ENCODE peak calls at places on chromosomes 3 and 15, in seven cellular contexts. One of them, this sample, is unnamed.
A peak's percentile ranks its signal among the peaks of the same experiment; 100 is the strongest.

GRCh38 chr15:72139667-72140066 is 21.5 kb downstream of the SENP8 start:
- DNase-seq in uterus: no peak
- DNase-seq in right atrium auricular region: no peak
- DNase-seq in psoas muscle: no peak
- DNase-seq in stomach: no peak
- DNase-seq in gastrocnemius medialis: no peak
- DNase-seq in CD4-positive, alpha-beta memory T cell: no peak
- DNase-seq in this sample: no peak

GRCh38 chr3:40232626-40233025 is 76.9 kb upstream of the EIF1B start:
- DNase-seq in uterus: no peak
- DNase-seq in right atrium auricular region: no peak
- DNase-seq in psoas muscle: no peak
- DNase-seq in stomach: no peak
- DNase-seq in gastrocnemius medialis: no peak
- DNase-seq in CD4-positive, alpha-beta memory T cell: no peak
- DNase-seq in this sample: no peak

GRCh38 chr15:99434506-99435137 is 131.2 kb upstream of the MEF2A start:
- DNase-seq in uterus: peak; percentile 11
- DNase-seq in right atrium auricular region: no peak
- DNase-seq in psoas muscle: peak; percentile 28
- DNase-seq in stomach: peak; percentile 22
- DNase-seq in gastrocnemius medialis: no peak
- DNase-seq in CD4-positive, alpha-beta memory T cell: no peak
- DNase-seq in this sample: no peak

GRCh38 chr3:3170998-3171397 is 8.5 kb downstream of the CRBN start:
- DNase-seq in uterus: no peak
- DNase-seq in right atrium auricular region: no peak
- DNase-seq in psoas muscle: no peak
- DNase-seq in stomach: no peak
- DNase-seq in gastrocnemius medialis: no peak
- DNase-seq in CD4-positive, alpha-beta memory T cell: peak; percentile 55
- DNase-seq in this sample: no peak

GRCh38 chr3:110711851-110712396 is 359.7 kb upstream of the NECTIN3 start:
- DNase-seq in uterus: no peak
- DNase-seq in right atrium auricular region: no peak
- DNase-seq in psoas muscle: no peak
- DNase-seq in stomach: no peak
- DNase-seq in gastrocnemius medialis: no peak
- DNase-seq in CD4-positive, alpha-beta memory T cell: no peak
- DNase-seq in this sample: no peak

GRCh38 chr3:33134026-33134625 is 20.3 kb downstream of the CRTAP start:
- DNase-seq in uterus: no peak
- DNase-seq in right atrium auricular region: no peak
- DNase-seq in psoas muscle: no peak
- DNase-seq in stomach: no peak
- DNase-seq in gastrocnemius medialis: no peak
- DNase-seq in CD4-positive, alpha-beta memory T cell: no peak
- DNase-seq in this sample: no peak

GRCh38 chr15:69090197-69090948 is 70.1 kb upstream of the GLCE start:
- DNase-seq in uterus: no peak
- DNase-seq in right atrium auricular region: no peak
- DNase-seq in psoas muscle: no peak
- DNase-seq in stomach: no peak
- DNase-seq in gastrocnemius medialis: no peak
- DNase-seq in CD4-positive, alpha-beta memory T cell: no peak
- DNase-seq in this sample: no peak

GRCh38 chr3:58167431-58168351 is 43.1 kb downstream of the DNASE1L3 start:
- DNase-seq in uterus: peak; percentile 69
- DNase-seq in right atrium auricular region: no peak
- DNase-seq in psoas muscle: peak; percentile 68
- DNase-seq in stomach: peak; percentile 62
- DNase-seq in gastrocnemius medialis: no peak
- DNase-seq in CD4-positive, alpha-beta memory T cell: peak; percentile 29
- DNase-seq in this sample: peak; percentile 68

GRCh38 chr15:48052871-48053383 is 67.9 kb upstream of the SLC24A5 start:
- DNase-seq in uterus: no peak
- DNase-seq in right atrium auricular region: no peak
- DNase-seq in psoas muscle: no peak
- DNase-seq in stomach: no peak
- DNase-seq in gastrocnemius medialis: no peak
- DNase-seq in CD4-positive, alpha-beta memory T cell: no peak
- DNase-seq in this sample: no peak

GRCh38 chr3:195401959-195402358 is 40.9 kb downstream of the ACAP2 start:
- DNase-seq in uterus: no peak
- DNase-seq in right atrium auricular region: no peak
- DNase-seq in psoas muscle: no peak
- DNase-seq in stomach: no peak
- DNase-seq in gastrocnemius medialis: no peak
- DNase-seq in CD4-positive, alpha-beta memory T cell: no peak
- DNase-seq in this sample: no peak

GRCh38 chr15:41291065-41291631 is 41.2 kb downstream of the OIP5 start:
- DNase-seq in uterus: no peak
- DNase-seq in right atrium auricular region: no peak
- DNase-seq in psoas muscle: no peak
- DNase-seq in stomach: no peak
- DNase-seq in gastrocnemius medialis: no peak
- DNase-seq in CD4-positive, alpha-beta memory T cell: no peak
- DNase-seq in this sample: no peak

GRCh38 chr3:133792171-133792763 is 13.3 kb upstream of the SRPRB start:
- DNase-seq in uterus: no peak
- DNase-seq in right atrium auricular region: no peak
- DNase-seq in psoas muscle: no peak
- DNase-seq in stomach: no peak
- DNase-seq in gastrocnemius medialis: no peak
- DNase-seq in CD4-positive, alpha-beta memory T cell: no peak
- DNase-seq in this sample: no peak

GRCh38 chr3:157542711-157543485 is 39.7 kb upstream of the VEPH1 start:
- DNase-seq in uterus: no peak
- DNase-seq in right atrium auricular region: peak; percentile 79
- DNase-seq in psoas muscle: peak; percentile 89
- DNase-seq in stomach: peak; percentile 81
- DNase-seq in gastrocnemius medialis: peak; percentile 71
- DNase-seq in CD4-positive, alpha-beta memory T cell: no peak
- DNase-seq in this sample: peak; percentile 82

GRCh38 chr15:75850708-75851107 is 7.5 kb downstream of the UBE2Q2 start:
- DNase-seq in uterus: no peak
- DNase-seq in right atrium auricular region: no peak
- DNase-seq in psoas muscle: no peak
- DNase-seq in stomach: no peak
- DNase-seq in gastrocnemius medialis: no peak
- DNase-seq in CD4-positive, alpha-beta memory T cell: no peak
- DNase-seq in this sample: no peak

GRCh38 chr3:15443826-15444524 is 16.6 kb downstream of the EAF1 start:
- DNase-seq in uterus: no peak
- DNase-seq in right atrium auricular region: peak; percentile 50
- DNase-seq in psoas muscle: no peak
- DNase-seq in stomach: no peak
- DNase-seq in gastrocnemius medialis: no peak
- DNase-seq in CD4-positive, alpha-beta memory T cell: no peak
- DNase-seq in this sample: no peak

GRCh38 chr3:196518999-196519737 is 4.0 kb upstream of the SMCO1 start:
- DNase-seq in uterus: peak; percentile 25
- DNase-seq in right atrium auricular region: peak; percentile 71
- DNase-seq in psoas muscle: peak; percentile 75
- DNase-seq in stomach: peak; percentile 67
- DNase-seq in gastrocnemius medialis: peak; percentile 71
- DNase-seq in CD4-positive, alpha-beta memory T cell: peak; percentile 46
- DNase-seq in this sample: peak; percentile 49

GRCh38 chr15:42494998-42495360 is 455 bp upstream of the SNAP23 start:
- DNase-seq in uterus: peak; percentile 70
- DNase-seq in right atrium auricular region: peak; percentile 68
- DNase-seq in psoas muscle: no peak
- DNase-seq in stomach: peak; percentile 47
- DNase-seq in gastrocnemius medialis: peak; percentile 54
- DNase-seq in CD4-positive, alpha-beta memory T cell: no peak
- DNase-seq in this sample: no peak

GRCh38 chr15:67152429-67152828 is 87.0 kb downstream of the SMAD3 start:
- DNase-seq in uterus: no peak
- DNase-seq in right atrium auricular region: no peak
- DNase-seq in psoas muscle: no peak
- DNase-seq in stomach: no peak
- DNase-seq in gastrocnemius medialis: no peak
- DNase-seq in CD4-positive, alpha-beta memory T cell: no peak
- DNase-seq in this sample: no peak

GRCh38 chr3:145448436-145448835 is 712.5 kb downstream of the PLOD2 start:
- DNase-seq in uterus: no peak
- DNase-seq in right atrium auricular region: no peak
- DNase-seq in psoas muscle: no peak
- DNase-seq in stomach: no peak
- DNase-seq in gastrocnemius medialis: no peak
- DNase-seq in CD4-positive, alpha-beta memory T cell: no peak
- DNase-seq in this sample: no peak

GRCh38 chr3:56324473-56324872 is 143.8 kb downstream of the ERC2 start:
- DNase-seq in uterus: no peak
- DNase-seq in right atrium auricular region: no peak
- DNase-seq in psoas muscle: no peak
- DNase-seq in stomach: no peak
- DNase-seq in gastrocnemius medialis: no peak
- DNase-seq in CD4-positive, alpha-beta memory T cell: no peak
- DNase-seq in this sample: no peak

GRCh38 chr15:51093865-51094605 is 671 bp downstream of the TNFAIP8L3 start:
- DNase-seq in uterus: peak; percentile 65
- DNase-seq in right atrium auricular region: peak; percentile 79
- DNase-seq in psoas muscle: peak; percentile 58
- DNase-seq in stomach: no peak
- DNase-seq in gastrocnemius medialis: no peak
- DNase-seq in CD4-positive, alpha-beta memory T cell: no peak
- DNase-seq in this sample: peak; percentile 45

DNA sequence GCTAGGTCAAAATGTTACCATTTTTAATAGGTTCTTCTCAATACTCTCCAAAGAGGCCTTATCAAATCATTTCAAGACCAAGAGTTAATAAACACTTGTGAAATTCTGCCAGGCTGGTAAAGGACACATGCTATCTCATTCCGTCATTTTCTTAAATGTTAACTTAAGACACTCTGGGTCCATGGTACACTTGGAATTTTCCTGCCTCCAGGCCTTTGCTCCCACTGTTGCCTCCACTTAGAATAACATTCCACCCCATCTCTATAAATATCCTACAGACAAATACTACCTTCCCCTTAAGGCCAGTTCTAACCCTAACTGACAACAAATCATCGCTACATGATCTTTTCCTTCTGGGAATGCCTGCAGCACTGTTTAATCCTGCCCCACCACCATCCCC is 24.1 kb downstream of the MAGI1 start:
- DNase-seq in uterus: no peak
- DNase-seq in right atrium auricular region: no peak
- DNase-seq in psoas muscle: no peak
- DNase-seq in stomach: no peak
- DNase-seq in gastrocnemius medialis: no peak
- DNase-seq in CD4-positive, alpha-beta memory T cell: no peak
- DNase-seq in this sample: no peak
- H3K4me1 ChIP-seq in uterus: no peaks in the 10 kb centered on the region
- H3K4me1 ChIP-seq in right atrium auricular region: no peaks in the 10 kb centered on the region
- H3K4me1 ChIP-seq in psoas muscle: peaks cover 4% of the 10 kb centered on the region
- H3K4me1 ChIP-seq in stomach: peaks cover 29% of the 10 kb centered on the region
- H3K4me1 ChIP-seq in gastrocnemius medialis: peaks cover 12% of the 10 kb centered on the region
- H3K4me1 ChIP-seq in CD4-positive, alpha-beta memory T cell: no peaks in the 10 kb centered on the region
- H3K4me1 ChIP-seq in this sample: peaks cover 75% of the 10 kb centered on the region

DNA sequence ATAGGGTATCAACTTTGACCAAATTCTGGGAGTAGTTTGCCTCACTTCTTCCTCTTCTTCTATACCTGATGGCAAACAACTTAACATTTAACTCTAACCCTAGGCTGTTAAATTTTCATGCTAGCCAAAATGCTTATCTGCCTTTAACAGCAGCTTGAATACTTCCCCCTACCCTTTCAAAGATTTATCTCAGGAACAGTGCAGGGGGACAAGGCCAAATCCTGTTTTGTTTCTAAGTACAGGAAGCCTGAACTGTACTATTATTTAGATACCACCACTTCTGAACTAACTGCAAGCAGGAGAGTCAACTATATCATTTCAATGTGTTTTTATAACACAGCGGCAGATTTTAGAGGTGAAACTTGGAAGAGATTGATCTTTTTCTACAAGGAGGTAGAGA is 104.0 kb upstream of the CNTN6 start:
- DNase-seq in uterus: no peak
- DNase-seq in right atrium auricular region: no peak
- DNase-seq in psoas muscle: no peak
- DNase-seq in stomach: no peak
- DNase-seq in gastrocnemius medialis: no peak
- DNase-seq in CD4-positive, alpha-beta memory T cell: no peak
- DNase-seq in this sample: no peak
- H3K9me3 ChIP-seq in uterus: no peaks in the 10 kb centered on the region
- H3K9me3 ChIP-seq in right atrium auricular region: no peaks in the 10 kb centered on the region
- H3K9me3 ChIP-seq in psoas muscle: no peaks in the 10 kb centered on the region
- H3K9me3 ChIP-seq in stomach: no peaks in the 10 kb centered on the region
- H3K9me3 ChIP-seq in gastrocnemius medialis: no peaks in the 10 kb centered on the region
- H3K9me3 ChIP-seq in CD4-positive, alpha-beta memory T cell: no peaks in the 10 kb centered on the region
- H3K9me3 ChIP-seq in this sample: no peaks in the 10 kb centered on the region

GRCh38 chr15:101521563-101521962 is 32.1 kb upstream of the PCSK6 start:
- DNase-seq in uterus: no peak
- DNase-seq in right atrium auricular region: no peak
- DNase-seq in psoas muscle: no peak
- DNase-seq in stomach: no peak
- DNase-seq in gastrocnemius medialis: no peak
- DNase-seq in CD4-positive, alpha-beta memory T cell: no peak
- DNase-seq in this sample: no peak
- H3K4me1 ChIP-seq in uterus: no peaks in the 10 kb centered on the region
- H3K4me1 ChIP-seq in right atrium auricular region: no peaks in the 10 kb centered on the region
- H3K4me1 ChIP-seq in psoas muscle: peaks cover 9% of the 10 kb centered on the region
- H3K4me1 ChIP-seq in stomach: no peaks in the 10 kb centered on the region
- H3K4me1 ChIP-seq in gastrocnemius medialis: no peaks in the 10 kb centered on the region
- H3K4me1 ChIP-seq in CD4-positive, alpha-beta memory T cell: no peaks in the 10 kb centered on the region
- H3K4me1 ChIP-seq in this sample: peaks cover 5% of the 10 kb centered on the region

DNA sequence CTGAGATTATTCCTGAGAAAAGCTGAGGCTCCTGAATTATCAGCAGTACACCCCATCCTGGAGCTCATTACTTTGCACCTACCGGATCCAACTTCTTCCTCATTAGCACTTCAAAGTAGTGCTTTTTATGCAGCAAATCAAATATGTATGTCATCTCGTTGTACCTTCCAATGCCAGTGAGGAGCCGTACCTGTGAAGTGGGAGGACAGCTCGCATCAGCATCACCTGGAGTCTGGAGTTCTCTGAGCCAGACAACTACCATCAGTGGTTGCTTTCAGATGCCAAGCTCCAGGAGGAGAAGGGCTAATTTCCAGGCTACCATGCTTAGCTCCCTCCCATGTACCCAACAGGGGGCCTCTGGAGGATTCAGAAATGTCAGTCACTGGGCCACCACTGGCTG is 32.4 kb downstream of the EIF3J start:
- DNase-seq in uterus: no peak
- DNase-seq in right atrium auricular region: no peak
- DNase-seq in psoas muscle: no peak
- DNase-seq in stomach: no peak
- DNase-seq in gastrocnemius medialis: no peak
- DNase-seq in CD4-positive, alpha-beta memory T cell: no peak
- DNase-seq in this sample: no peak
- H3K9me3 ChIP-seq in uterus: no peaks in the 10 kb centered on the region
- H3K9me3 ChIP-seq in right atrium auricular region: no peaks in the 10 kb centered on the region
- H3K9me3 ChIP-seq in psoas muscle: no peaks in the 10 kb centered on the region
- H3K9me3 ChIP-seq in stomach: peaks cover 3% of the 10 kb centered on the region
- H3K9me3 ChIP-seq in gastrocnemius medialis: no peaks in the 10 kb centered on the region
- H3K9me3 ChIP-seq in CD4-positive, alpha-beta memory T cell: no peaks in the 10 kb centered on the region
- H3K9me3 ChIP-seq in this sample: no peaks in the 10 kb centered on the region